ENCODE peak calls at places on chromosome 16, in ten cellular contexts. Z is fibroblast of the aortic adventitia, U is A549, E is cardiac fibroblast, D is heart right ventricle, N is left lung, M is cardiac muscle cell, H is AG04450, G is lung, V is body of pancreas. Q is an unnamed sample.

GRCh38 chr16:51507286-51507685 is 356.2 kb upstream of the SALL1 start:
- DNase-seq in Z (no peak), U (no peak), E (no peak), D (no peak), N (no peak), M (no peak), H (no peak), G (no peak), V (no peak), Q (no peak)

GRCh38 chr16:68636818-68637217 is 8.3 kb upstream of the CDH3 start:
- DNase-seq in Z (no peak), U (no peak), E (peak), D (no peak), N (no peak), M (no peak), H (no peak), G (no peak), V (no peak), Q (no peak)

GRCh38 chr16:71807905-71808592 is 585 bp downstream of the AP1G1 start:
- DNase-seq in Z (peak), U (peak), E (peak), D (no peak), N (peak), M (peak), H (no peak), G (no peak), V (peak), Q (no peak)

GRCh38 chr16:4214215-4214621 is 27.7 kb downstream of the SRL start:
- DNase-seq in Z (peak), U (peak), E (peak), D (no peak), N (no peak), M (peak), H (peak), G (no peak), V (no peak), Q (no peak)

GRCh38 chr16:53087101-53087500 is 32.3 kb downstream of the CHD9 start:
- DNase-seq in Z (peak), U (no peak), E (peak), D (no peak), N (no peak), M (peak), H (no peak), G (peak), V (no peak), Q (no peak)

GRCh38 chr16:85832578-85833539 is 33.4 kb downstream of the COX4I1 start:
- DNase-seq in Z (no peak), U (no peak), E (no peak), D (no peak), N (no peak), M (no peak), H (no peak), G (no peak), V (no peak), Q (no peak)

GRCh38 chr16:24988593-24989338 is 26.4 kb downstream of the ARHGAP17 start:
- DNase-seq in Z (peak), U (peak), E (peak), D (no peak), N (peak), M (peak), H (no peak), G (no peak), V (peak), Q (no peak)

GRCh38 chr16:768428-768827 is 7.9 kb downstream of the MSLN start:
- DNase-seq in Z (no peak), U (no peak), E (no peak), D (no peak), N (no peak), M (no peak), H (no peak), G (no peak), V (no peak), Q (no peak)

GRCh38 chr16:68590201-68590994 is 51.3 kb downstream of the ZFP90 start:
- DNase-seq in Z (peak), U (peak), E (peak), D (peak), N (peak), M (peak), H (no peak), G (peak), V (peak), Q (no peak)

GRCh38 chr16:50692999-50693781 is at the start of gene NOD2:
- DNase-seq in Z (no peak), U (peak), E (no peak), D (no peak), N (peak), M (peak), H (no peak), G (no peak), V (no peak), Q (no peak)

GRCh38 chr16:995087-995486 is 13.5 kb downstream of the SOX8 start:
- DNase-seq in Z (peak), U (no peak), E (peak), D (no peak), N (no peak), M (peak), H (no peak), G (no peak), V (no peak), Q (no peak)

GRCh38 chr16:85606920-85607319 is 6.2 kb upstream of the GSE1 start:
- DNase-seq in Z (no peak), U (no peak), E (no peak), D (no peak), N (no peak), M (no peak), H (no peak), G (no peak), V (no peak), Q (no peak)

GRCh38 chr16:3518983-3519343 is 18.2 kb downstream of the CLUAP1 start:
- DNase-seq in Z (no peak), U (no peak), E (no peak), D (no peak), N (no peak), M (no peak), H (no peak), G (no peak), V (no peak), Q (no peak)

GRCh38 chr16:51701025-51701424 is 550.0 kb upstream of the SALL1 start:
- DNase-seq in Z (no peak), U (no peak), E (no peak), D (no peak), N (no peak), M (no peak), H (no peak), G (no peak), V (no peak), Q (no peak)

GRCh38 chr16:86307518-86307903 is 202.8 kb upstream of the FOXF1 start:
- DNase-seq in Z (peak), U (no peak), E (peak), D (no peak), N (no peak), M (no peak), H (no peak), G (no peak), V (no peak), Q (no peak)

GRCh38 chr16:88289549-88290344 is 93.0 kb upstream of the ZNF469 start:
- DNase-seq in Z (no peak), U (no peak), E (peak), D (no peak), N (no peak), M (no peak), H (no peak), G (no peak), V (no peak), Q (no peak)

GRCh38 chr16:23508589-23509440 is 1.5 kb downstream of the GGA2 start:
- DNase-seq in Z (peak), U (no peak), E (peak), D (no peak), N (no peak), M (peak), H (no peak), G (no peak), V (peak), Q (no peak)

GRCh38 chr16:66481943-66482390 is 54.9 kb downstream of the BEAN1 start:
- DNase-seq in Z (no peak), U (no peak), E (no peak), D (no peak), N (no peak), M (no peak), H (no peak), G (no peak), V (no peak), Q (no peak)

GRCh38 chr16:27424772-27425498 is 23.0 kb downstream of the IL21R start:
- DNase-seq in Z (no peak), U (no peak), E (no peak), D (no peak), N (peak), M (no peak), H (no peak), G (peak), V (no peak), Q (no peak)

GRCh38 chr16:50604610-50605009 is 56.4 kb downstream of the NKD1 start:
- DNase-seq in Z (no peak), U (no peak), E (no peak), D (no peak), N (no peak), M (no peak), H (no peak), G (no peak), V (no peak), Q (no peak)

GRCh38 chr16:28981517-28981916 is 3.3 kb upstream of the LAT start:
- DNase-seq in Z (no peak), U (peak), E (peak), D (no peak), N (no peak), M (no peak), H (no peak), G (no peak), V (no peak), Q (no peak)

GRCh38 chr16:57826706-57827625 is 24.7 kb upstream of the KIFC3 start:
- DNase-seq in Z (no peak), U (no peak), E (no peak), D (peak), N (no peak), M (no peak), H (no peak), G (no peak), V (peak), Q (no peak)

GRCh38 chr16:54648575-54648974 is 282.1 kb upstream of the IRX5 start:
- DNase-seq in Z (no peak), U (no peak), E (no peak), D (no peak), N (no peak), M (no peak), H (no peak), G (no peak), V (no peak), Q (no peak)

GRCh38 chr16:54654429-54654828 is 276.2 kb upstream of the IRX5 start:
- DNase-seq in Z (no peak), U (no peak), E (no peak), D (peak), N (no peak), M (no peak), H (no peak), G (no peak), V (no peak), Q (no peak)

GRCh38 chr16:54651851-54652770 is 278.6 kb upstream of the IRX5 start:
- DNase-seq in Z (no peak), U (no peak), E (peak), D (no peak), N (peak), M (peak), H (no peak), G (peak), V (no peak), Q (no peak)

GRCh38 chr16:54649846-54650245 is 280.8 kb upstream of the IRX5 start:
- DNase-seq in Z (no peak), U (no peak), E (no peak), D (no peak), N (no peak), M (no peak), H (no peak), G (no peak), V (no peak), Q (no peak)

GRCh38 chr16:54651440-54651839 is 279.2 kb upstream of the IRX5 start:
- DNase-seq in Z (no peak), U (no peak), E (no peak), D (no peak), N (no peak), M (no peak), H (no peak), G (no peak), V (no peak), Q (no peak)
- H3K4me3 ChIP-seq in Z (no peak), U (no peak), E (no peak), D (no peak), N (no peak), M (no peak), H (no peak), G (no peak), V (no peak), Q (no peak)

DNA sequence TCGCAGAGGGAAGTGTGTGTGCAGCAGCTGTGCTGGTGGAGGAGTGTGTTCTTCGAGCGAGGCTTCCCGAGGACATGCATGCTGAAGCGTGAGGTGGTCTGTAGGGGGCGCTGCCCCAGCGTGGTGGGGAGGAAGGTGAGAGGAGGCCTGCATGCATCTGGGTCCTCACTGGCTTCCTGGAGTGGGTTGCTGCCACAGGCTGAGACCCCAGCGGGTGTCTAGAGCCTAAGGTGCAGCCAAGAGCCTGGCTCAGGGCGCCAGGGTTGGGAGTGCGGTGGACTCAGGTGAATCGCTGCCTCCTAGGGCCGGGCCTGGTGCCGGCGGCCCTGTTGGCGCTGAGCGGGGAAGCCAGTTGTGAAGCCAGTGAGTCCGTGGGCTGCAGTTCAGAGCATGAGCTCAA is 7.5 kb upstream of the HSD3B7 start:
- DNase-seq in Z (no peak), U (no peak), E (peak), D (no peak), N (no peak), M (no peak), H (no peak), G (no peak), V (no peak), Q (no peak)
- TF ChIP-seq CTCF in Z (peak), U (peak), E (peak), D (peak), N (no peak), M (peak), H (peak), G (no peak), V (no peak), Q (peak)

GRCh38 chr16:81651758-81652718 is 127.1 kb upstream of the PLCG2 start:
- DNase-seq in Z (no peak), U (no peak), E (no peak), D (no peak), N (no peak), M (peak), H (no peak), G (no peak), V (no peak), Q (no peak)

GRCh38 chr16:81649561-81649960 is 129.5 kb upstream of the PLCG2 start:
- DNase-seq in Z (peak), U (no peak), E (no peak), D (no peak), N (no peak), M (no peak), H (no peak), G (no peak), V (no peak), Q (no peak)

GRCh38 chr16:81652798-81653505 is 126.1 kb upstream of the PLCG2 start:
- DNase-seq in Z (no peak), U (no peak), E (no peak), D (no peak), N (no peak), M (no peak), H (no peak), G (no peak), V (peak), Q (peak)

GRCh38 chr16:81650281-81650680 is 128.8 kb upstream of the PLCG2 start:
- DNase-seq in Z (no peak), U (no peak), E (no peak), D (no peak), N (no peak), M (no peak), H (no peak), G (no peak), V (no peak), Q (no peak)

GRCh38 chr16:81650982-81651562 is 128.0 kb upstream of the PLCG2 start:
- DNase-seq in Z (peak), U (no peak), E (peak), D (peak), N (peak), M (peak), H (no peak), G (peak), V (peak), Q (no peak)
- H3K4me3 ChIP-seq in Z (no peak), U (no peak), E (no peak), D (no peak), N (no peak), M (no peak), H (no peak), G (no peak), V (no peak), Q (no peak)

DNA sequence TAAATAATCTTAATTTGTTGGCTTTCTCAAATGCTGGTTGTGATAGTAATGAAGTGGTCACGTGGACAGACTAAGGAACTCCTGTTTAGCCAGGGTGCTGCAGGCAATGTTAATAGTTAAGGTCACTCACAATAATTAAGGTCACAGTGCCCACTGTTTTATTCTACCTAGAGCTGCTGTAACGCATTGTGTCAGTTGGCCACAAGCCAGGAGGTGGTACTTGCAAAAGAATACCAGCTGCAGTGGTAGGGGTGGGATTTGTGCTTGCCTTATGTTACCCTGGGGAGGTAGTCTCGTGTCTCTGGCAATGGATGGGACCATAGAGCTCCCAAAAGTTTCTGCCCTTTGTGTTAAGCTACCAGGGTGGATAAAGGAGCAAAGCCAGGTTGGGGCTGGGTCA is 969.1 kb upstream of the CDH8 start:
- DNase-seq in Z (no peak), U (no peak), E (no peak), D (no peak), N (no peak), M (no peak), H (no peak), G (no peak), V (no peak), Q (no peak)
- TF ChIP-seq CTCF in Z (no peak), U (no peak), E (no peak), D (no peak), N (no peak), M (no peak), H (no peak), G (no peak), V (no peak), Q (no peak)

GRCh38 chr16:70683146-70683944 is 2.5 kb downstream of the MTSS2 start:
- DNase-seq in Z (no peak), U (no peak), E (no peak), D (peak), N (no peak), M (no peak), H (no peak), G (no peak), V (no peak), Q (no peak)

GRCh38 chr16:70681382-70682238 is 4.2 kb downstream of the MTSS2 start:
- DNase-seq in Z (no peak), U (no peak), E (no peak), D (peak), N (no peak), M (no peak), H (no peak), G (no peak), V (no peak), Q (no peak)

GRCh38 chr16:70680495-70681381 is 5.1 kb downstream of the MTSS2 start:
- DNase-seq in Z (no peak), U (no peak), E (no peak), D (peak), N (no peak), M (no peak), H (no peak), G (no peak), V (no peak), Q (no peak)

GRCh38 chr16:70684146-70685060 is 1.4 kb downstream of the MTSS2 start:
- DNase-seq in Z (no peak), U (no peak), E (no peak), D (peak), N (no peak), M (no peak), H (no peak), G (no peak), V (no peak), Q (no peak)

GRCh38 chr16:70682239-70683145 is 3.4 kb downstream of the MTSS2 start:
- DNase-seq in Z (no peak), U (no peak), E (no peak), D (peak), N (no peak), M (no peak), H (no peak), G (no peak), V (no peak), Q (no peak)
- H3K4me3 ChIP-seq in Z (no peak), U (no peak), E (no peak), D (no peak), N (peak), M (no peak), H (peak), G (no peak), V (no peak), Q (no peak)

Q was measured in GM12864.